ENCODE peak calls at places on chromosomes 3 and 15, in five cellular contexts. One of them, this sample, is unnamed. For H3K4me1 and H3K9me3, the result is how much of the 10 kb centered on the place peaks cover.

GRCh38 chr3:4406746-4407568 is 60.1 kb downstream of the SUMF1 start:
- DNase-seq in H9: no peak
- DNase-seq in body of pancreas: peak
- DNase-seq in breast epithelium: no peak
- DNase-seq in transverse colon: no peak
- DNase-seq in this sample: no peak

GRCh38 chr3:184368804-184369183 is 7.3 kb downstream of the POLR2H start:
- DNase-seq in body of pancreas: no peak
- DNase-seq in breast epithelium: no peak
- DNase-seq in transverse colon: no peak
- DNase-seq in H9: no peak
- DNase-seq in this sample: no peak

GRCh38 chr15:65066635-65067333 is 1.0 kb downstream of the RASL12 start:
- DNase-seq in transverse colon: no peak
- DNase-seq in H9: peak
- DNase-seq in breast epithelium: no peak
- DNase-seq in body of pancreas: no peak
- DNase-seq in this sample: no peak

GRCh38 chr3:116392291-116392690 is 53.0 kb downstream of the LSAMP start:
- DNase-seq in H9: no peak
- DNase-seq in breast epithelium: no peak
- DNase-seq in body of pancreas: no peak
- DNase-seq in transverse colon: no peak
- DNase-seq in this sample: no peak

GRCh38 chr3:130748981-130749380 is 2.4 kb upstream of the PIK3R4 start:
- DNase-seq in H9: no peak
- DNase-seq in body of pancreas: no peak
- DNase-seq in breast epithelium: no peak
- DNase-seq in transverse colon: no peak
- DNase-seq in this sample: no peak

GRCh38 chr3:74643636-74644035 is 29.2 kb upstream of the CNTN3 start:
- DNase-seq in body of pancreas: peak
- DNase-seq in H9: no peak
- DNase-seq in transverse colon: peak
- DNase-seq in breast epithelium: no peak
- DNase-seq in this sample: peak

GRCh38 chr15:67946701-67947100 is 106.9 kb upstream of the RNU6-1 start:
- DNase-seq in body of pancreas: no peak
- DNase-seq in breast epithelium: no peak
- DNase-seq in H9: no peak
- DNase-seq in transverse colon: no peak
- DNase-seq in this sample: no peak

GRCh38 chr15:40500584-40501330 is 30.0 kb downstream of the CHST14 start:
- DNase-seq in body of pancreas: no peak
- DNase-seq in breast epithelium: no peak
- DNase-seq in transverse colon: no peak
- DNase-seq in H9: no peak
- DNase-seq in this sample: no peak

GRCh38 chr15:63920504-63921178 is 86.9 kb upstream of the HERC1 start:
- DNase-seq in H9: no peak
- DNase-seq in breast epithelium: no peak
- DNase-seq in body of pancreas: no peak
- DNase-seq in transverse colon: no peak
- DNase-seq in this sample: no peak

GRCh38 chr3:193970773-193971206 is 165.2 kb upstream of the HES1 start:
- DNase-seq in transverse colon: no peak
- DNase-seq in H9: no peak
- DNase-seq in body of pancreas: no peak
- DNase-seq in breast epithelium: no peak
- DNase-seq in this sample: no peak

GRCh38 chr3:184229424-184230080 is at the start of gene VWA5B2:
- DNase-seq in breast epithelium: no peak
- DNase-seq in body of pancreas: peak
- DNase-seq in transverse colon: peak
- DNase-seq in H9: peak
- DNase-seq in this sample: no peak

DNA sequence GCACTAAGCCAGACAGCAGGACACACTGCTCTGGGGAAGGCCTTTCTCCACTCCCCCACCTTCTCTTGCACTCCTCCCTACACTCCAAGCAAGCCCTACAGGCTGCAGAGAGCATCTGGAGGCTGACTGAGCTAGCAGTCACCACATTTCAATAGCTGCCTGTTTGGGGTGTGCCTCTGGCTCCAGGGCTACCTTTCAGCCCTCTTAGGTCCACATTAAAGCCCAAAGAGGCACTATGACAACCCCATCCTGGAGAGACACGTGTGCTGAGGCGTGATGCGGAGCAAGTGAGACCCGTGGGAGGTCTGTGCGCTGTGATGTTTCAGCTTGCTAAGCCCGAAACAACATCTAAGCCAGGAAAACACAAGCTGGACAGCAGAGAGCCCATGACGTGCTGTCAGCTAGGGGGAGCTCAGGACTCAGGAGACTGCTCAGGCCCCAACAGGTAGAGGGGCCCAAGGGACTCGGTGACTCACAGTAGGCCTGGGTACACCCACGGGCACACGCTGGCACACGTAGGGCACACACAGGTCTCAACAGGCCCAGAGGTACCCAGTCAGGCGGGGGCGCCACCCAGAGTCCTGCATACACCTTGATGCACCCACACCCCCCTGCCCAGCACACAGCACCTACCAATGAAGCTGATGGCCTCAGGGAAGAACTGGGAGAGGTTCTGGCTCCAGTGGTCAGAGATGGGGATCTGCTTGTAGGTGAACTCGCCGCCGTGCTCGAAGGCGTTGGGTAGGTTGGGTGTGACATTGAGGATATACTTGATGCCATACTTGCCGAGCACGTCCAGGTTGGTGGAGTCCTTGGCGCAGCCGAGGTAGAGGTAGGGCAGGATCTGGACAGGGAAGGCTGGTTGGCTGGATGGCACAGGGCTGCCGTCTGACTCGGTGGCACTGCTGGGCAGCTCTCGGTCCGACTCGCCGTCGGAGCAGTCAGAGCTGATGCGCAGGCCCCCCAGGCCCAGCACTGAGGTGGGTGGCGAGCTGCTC is 2.8 kb downstream of the DUSP7 start:
- DNase-seq in H9: no peak
- DNase-seq in body of pancreas: no peak
- DNase-seq in breast epithelium: no peak
- DNase-seq in transverse colon: no peak
- DNase-seq in this sample: no peak
- H3K4me1 ChIP-seq in H9: under half
- H3K4me1 ChIP-seq in body of pancreas: half or more
- H3K4me1 ChIP-seq in breast epithelium: under half
- H3K4me1 ChIP-seq in transverse colon: under half
- H3K4me1 ChIP-seq in this sample: half or more

DNA sequence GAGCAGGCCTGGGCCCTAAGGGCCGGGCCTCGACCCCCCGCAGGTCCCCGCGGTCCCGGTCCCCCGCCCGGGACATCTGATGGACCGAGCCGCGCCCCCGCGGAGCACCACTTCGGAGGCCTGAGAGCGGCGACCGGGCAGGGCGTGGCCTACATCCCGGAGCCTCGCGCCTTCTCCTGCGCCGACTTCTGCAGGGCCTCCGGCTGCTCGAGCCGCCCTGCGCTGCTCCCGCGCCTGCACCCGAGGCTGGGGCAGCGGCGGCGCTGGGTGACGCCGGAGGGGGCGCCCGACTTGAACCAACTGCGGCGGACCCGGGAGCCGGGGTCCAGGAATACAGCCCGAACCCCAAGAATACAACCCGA is 14.9 kb upstream of the GP9 start:
- DNase-seq in H9: peak
- DNase-seq in breast epithelium: no peak
- DNase-seq in transverse colon: no peak
- DNase-seq in body of pancreas: peak
- DNase-seq in this sample: no peak
- H3K9me3 ChIP-seq in H9: under half
- H3K9me3 ChIP-seq in breast epithelium: under half
- H3K9me3 ChIP-seq in transverse colon: under half
- H3K9me3 ChIP-seq in body of pancreas: under half
- H3K9me3 ChIP-seq in this sample: under half

DNA sequence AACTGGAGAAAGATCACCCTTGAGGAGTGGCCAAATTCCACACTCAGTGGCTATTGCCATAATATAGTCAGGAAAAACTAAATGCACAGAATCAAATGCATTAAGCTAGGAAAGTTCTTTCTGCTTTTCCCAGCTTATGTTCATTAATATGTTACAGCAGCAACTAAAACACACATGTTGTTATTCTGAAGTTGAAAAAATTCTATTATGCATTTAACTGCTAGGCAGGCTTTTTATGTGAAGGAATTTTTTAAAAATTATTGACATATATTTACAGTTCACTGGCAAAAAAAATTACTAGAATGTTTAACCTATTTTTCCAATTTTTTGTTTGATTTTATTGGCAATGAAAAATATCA is 135.2 kb upstream of the IL12A start:
- DNase-seq in breast epithelium: no peak
- DNase-seq in transverse colon: no peak
- DNase-seq in H9: no peak
- DNase-seq in body of pancreas: no peak
- DNase-seq in this sample: no peak
- H3K4me1 ChIP-seq in breast epithelium: under half
- H3K4me1 ChIP-seq in transverse colon: under half
- H3K4me1 ChIP-seq in H9: under half
- H3K4me1 ChIP-seq in body of pancreas: under half
- H3K4me1 ChIP-seq in this sample: under half

DNA sequence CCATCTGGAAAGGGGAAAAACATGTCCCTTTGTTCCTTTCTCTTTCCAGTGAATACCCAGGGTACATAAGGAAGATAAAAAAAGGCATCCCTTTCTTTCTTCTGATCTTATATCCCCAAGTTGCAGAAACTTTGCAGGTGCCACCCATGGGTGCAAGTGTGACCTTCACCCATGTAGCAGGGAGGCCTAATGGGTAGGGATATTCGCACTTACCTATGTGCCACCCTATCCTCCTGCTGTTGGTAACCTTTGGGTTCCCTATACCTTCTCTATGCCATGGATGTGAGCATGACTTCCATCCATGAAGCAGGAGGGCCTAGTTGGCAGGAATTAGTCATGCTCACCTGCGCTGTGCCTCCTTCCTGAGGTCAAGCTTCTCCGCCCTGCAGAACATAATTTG is 59.2 kb upstream of the C15orf39 start:
- DNase-seq in H9: no peak
- DNase-seq in body of pancreas: no peak
- DNase-seq in breast epithelium: no peak
- DNase-seq in transverse colon: no peak
- DNase-seq in this sample: no peak
- H3K9me3 ChIP-seq in H9: under half
- H3K9me3 ChIP-seq in body of pancreas: under half
- H3K9me3 ChIP-seq in breast epithelium: under half
- H3K9me3 ChIP-seq in transverse colon: under half
- H3K9me3 ChIP-seq in this sample: under half

GRCh38 chr3:118802325-118803095 is 232.1 kb downstream of the IGSF11 start:
- DNase-seq in transverse colon: no peak
- DNase-seq in breast epithelium: no peak
- DNase-seq in H9: no peak
- DNase-seq in body of pancreas: peak
- DNase-seq in this sample: no peak
- H3K4me1 ChIP-seq in transverse colon: under half
- H3K4me1 ChIP-seq in breast epithelium: under half
- H3K4me1 ChIP-seq in H9: under half
- H3K4me1 ChIP-seq in body of pancreas: under half
- H3K4me1 ChIP-seq in this sample: under half

GRCh38 chr3:47156418-47156817 is 7.5 kb downstream of the SETD2 start:
- DNase-seq in H9: no peak
- DNase-seq in transverse colon: no peak
- DNase-seq in breast epithelium: no peak
- DNase-seq in body of pancreas: no peak
- DNase-seq in this sample: no peak

GRCh38 chr3:47152578-47152977 is 11.3 kb downstream of the SETD2 start:
- DNase-seq in H9: no peak
- DNase-seq in transverse colon: no peak
- DNase-seq in body of pancreas: no peak
- DNase-seq in breast epithelium: no peak
- DNase-seq in this sample: no peak

GRCh38 chr3:47149339-47149933 is 14.5 kb downstream of the SETD2 start:
- DNase-seq in breast epithelium: no peak
- DNase-seq in H9: no peak
- DNase-seq in transverse colon: no peak
- DNase-seq in body of pancreas: no peak
- DNase-seq in this sample: no peak

DNA sequence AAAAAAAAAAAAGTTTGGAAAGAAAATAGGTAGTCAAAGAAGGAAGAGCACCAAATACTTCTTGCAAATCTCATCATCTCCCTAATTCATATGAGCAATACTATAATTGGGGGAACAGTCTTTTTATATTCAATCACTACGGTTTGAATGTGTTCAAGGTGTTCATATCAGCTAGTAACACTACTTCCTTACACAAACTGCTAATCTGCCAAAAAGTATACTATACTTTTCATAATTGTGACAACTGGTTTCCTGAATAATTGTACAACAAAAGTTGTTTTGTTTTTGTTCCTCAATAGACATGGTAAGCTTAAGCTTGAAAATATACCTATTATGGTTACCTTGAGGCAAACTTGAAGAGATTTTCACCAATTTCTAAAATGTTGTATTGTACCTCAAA is 12.1 kb downstream of the SETD2 start:
- DNase-seq in body of pancreas: no peak
- DNase-seq in breast epithelium: no peak
- DNase-seq in H9: no peak
- DNase-seq in transverse colon: no peak
- DNase-seq in this sample: no peak
- H3K9me3 ChIP-seq in body of pancreas: under half
- H3K9me3 ChIP-seq in breast epithelium: under half
- H3K9me3 ChIP-seq in H9: under half
- H3K9me3 ChIP-seq in transverse colon: under half
- H3K9me3 ChIP-seq in this sample: under half

GRCh38 chr3:128486692-128487537 is 6.1 kb downstream of the GATA2 start:
- DNase-seq in breast epithelium: no peak
- DNase-seq in body of pancreas: peak
- DNase-seq in transverse colon: no peak
- DNase-seq in H9: peak
- DNase-seq in this sample: no peak
- H3K4me1 ChIP-seq in breast epithelium: under half
- H3K4me1 ChIP-seq in body of pancreas: half or more
- H3K4me1 ChIP-seq in transverse colon: under half
- H3K4me1 ChIP-seq in H9: under half
- H3K4me1 ChIP-seq in this sample: half or more